ENCODE peak calls at places on chromosomes 2 and 18, in eight cellular contexts. S is pancreas, Z is HFFc6, D is astrocyte of the spinal cord, U is AG10803, F is GM12865, Y is fibroblast of lung, E is mammary epithelial cell. A is an unnamed sample.

GRCh38 chr2:216691210-216691741 is 4.1 kb downstream of the IGFBP5 start:
- DNase-seq in D (peak), Z (peak), S (peak), Y (peak), E (peak), U (peak), F (no peak), A (no peak)

GRCh38 chr2:80209458-80209857 is 95.1 kb downstream of the LRRTM1 start:
- DNase-seq in F (no peak), Z (no peak), E (no peak), D (no peak), S (no peak), Y (no peak), U (no peak), A (no peak)

GRCh38 chr2:72669121-72669520 is 156.7 kb downstream of the EXOC6B start:
- DNase-seq in E (peak), Y (peak), U (peak), S (no peak), Z (peak), D (peak), F (no peak), A (no peak)

GRCh38 chr2:62467475-62468321 is 38.3 kb downstream of the TMEM17 start:
- DNase-seq in F (peak), S (no peak), Y (no peak), E (peak), Z (no peak), D (peak), U (peak), A (no peak)

GRCh38 chr2:154425999-154426398 is 272.5 kb upstream of the KCNJ3 start:
- DNase-seq in S (peak), E (peak), Z (no peak), Y (no peak), U (no peak), F (no peak), D (no peak), A (no peak)

GRCh38 chr2:40448476-40449079 is 3.3 kb downstream of the SLC8A1 start:
- DNase-seq in E (peak), Z (peak), F (peak), S (no peak), Y (peak), U (peak), D (no peak), A (peak)

GRCh38 chr2:72214429-72215143 is 66.9 kb upstream of the CYP26B1 start:
- DNase-seq in Y (peak), E (peak), D (peak), U (peak), Z (peak), F (no peak), S (no peak), A (no peak)

GRCh38 chr18:22977847-22978701 is 44.9 kb downstream of the RBBP8 start:
- DNase-seq in Y (peak), D (peak), F (peak), S (no peak), Z (peak), E (peak), U (peak), A (peak)

GRCh38 chr2:177281400-177282021 is 17.0 kb upstream of the NFE2L2 start:
- DNase-seq in Y (no peak), S (no peak), F (peak), Z (no peak), D (no peak), U (peak), E (peak), A (no peak)

GRCh38 chr2:112891333-112891950 is 19.5 kb upstream of the IL37 start:
- DNase-seq in U (no peak), Y (no peak), Z (no peak), S (no peak), F (peak), E (peak), D (no peak), A (no peak)

GRCh38 chr2:37809525-37809924 is 115.6 kb upstream of the RMDN2 start:
- DNase-seq in D (peak), E (peak), Y (peak), S (peak), F (no peak), U (peak), Z (peak), A (no peak)

GRCh38 chr2:164335947-164336346 is 285.3 kb downstream of the GRB14 start:
- DNase-seq in Z (no peak), E (no peak), Y (no peak), D (no peak), S (no peak), U (no peak), F (no peak), A (no peak)

GRCh38 chr18:9537638-9538037 is 62.3 kb downstream of the RALBP1 start:
- DNase-seq in F (no peak), U (no peak), E (no peak), S (no peak), Y (no peak), Z (no peak), D (no peak), A (no peak)

GRCh38 chr18:46939998-46940571 is 22.7 kb downstream of the KATNAL2 start:
- DNase-seq in D (no peak), E (no peak), F (no peak), S (no peak), Z (no peak), Y (no peak), U (peak), A (no peak)

GRCh38 chr2:28340312-28341202 is 52.1 kb upstream of the FOSL2 start:
- DNase-seq in U (no peak), D (no peak), Y (no peak), F (no peak), Z (no peak), E (no peak), S (no peak), A (no peak)

GRCh38 chr2:196337618-196337953 is 166.2 kb upstream of the STK17B start:
- DNase-seq in U (no peak), Z (no peak), Y (no peak), F (no peak), S (no peak), D (no peak), E (no peak), A (no peak)
- TF ChIP-seq CTCF in U (no peak), Z (peak), Y (no peak), F (no peak), S (no peak), D (no peak), E (no peak), A (no peak)

GRCh38 chr2:25198209-25198525 is 29.8 kb upstream of the POMC start:
- DNase-seq in S (no peak), U (no peak), D (no peak), F (no peak), Y (no peak), E (no peak), Z (no peak), A (no peak)

GRCh38 chr2:25204190-25204838 is 35.9 kb upstream of the POMC start:
- DNase-seq in Z (no peak), Y (no peak), S (no peak), E (no peak), D (no peak), F (peak), U (no peak), A (no peak)

GRCh38 chr2:25202290-25202689 is 33.9 kb upstream of the POMC start:
- DNase-seq in U (no peak), S (no peak), Y (no peak), Z (no peak), F (no peak), E (no peak), D (no peak), A (no peak)

GRCh38 chr2:25201794-25202193 is 33.4 kb upstream of the POMC start:
- DNase-seq in D (no peak), F (no peak), U (no peak), Z (no peak), E (no peak), Y (no peak), S (no peak), A (no peak)

DNA sequence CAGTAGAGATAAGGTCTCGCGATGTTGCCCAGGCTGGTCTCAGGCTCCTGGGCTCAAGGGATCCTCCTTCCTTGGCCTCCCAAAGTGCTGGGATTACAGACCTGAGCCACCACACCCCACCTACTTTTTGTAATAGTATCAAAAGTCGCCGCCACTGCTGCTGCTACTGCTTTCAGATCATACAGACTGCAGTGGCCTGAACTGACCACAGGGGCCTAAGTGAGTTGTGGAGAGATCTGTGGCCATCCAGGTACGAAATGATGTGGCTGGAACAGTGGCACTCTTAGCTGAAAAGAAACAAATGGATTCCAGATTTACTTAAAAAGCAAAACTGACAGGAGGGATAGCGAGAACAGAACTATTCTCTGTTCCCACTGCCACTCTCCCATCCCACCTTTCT is 32.9 kb upstream of the POMC start:
- DNase-seq in Z (no peak), F (peak), U (no peak), S (no peak), D (no peak), E (no peak), Y (no peak), A (no peak)
- TF ChIP-seq CTCF in Z (peak), F (peak), U (peak), S (no peak), D (peak), E (no peak), Y (peak), A (no peak)

GRCh38 chr2:172783091-172783898 is 47.6 kb downstream of the RAPGEF4 start:
- DNase-seq in S (peak), Z (peak), D (peak), U (peak), F (no peak), E (peak), Y (peak), A (peak)
- TF ChIP-seq CTCF in S (no peak), Z (peak), D (peak), U (peak), F (no peak), E (no peak), Y (peak), A (peak)

GRCh38 chr2:228242591-228242990 is 61.1 kb upstream of the SPHKAP start:
- DNase-seq in E (no peak), Y (no peak), F (no peak), Z (no peak), S (no peak), D (no peak), U (no peak), A (no peak)
- TF ChIP-seq CTCF in E (no peak), Y (no peak), F (no peak), Z (no peak), S (no peak), D (no peak), U (no peak), A (no peak)